ENCODE peak calls at places on chromosomes 7 and 10, in six cellular contexts. U is neuronal stem cell; P is astrocyte; J is aorta; I is effector memory CD4-positive, alpha-beta T cell; W is thoracic aorta. D is an unnamed sample. For H3K9me3, the result is how much of the 10 kb centered on the place peaks cover.

GRCh38 chr7:85065306-85065705 is 121.5 kb downstream of the SEMA3D start:
- DNase-seq in U (no peak), P (peak), J (no peak), I (no peak), W (no peak), D (no peak)

GRCh38 chr10:33240265-33240664 is 94.2 kb downstream of the NRP1 start:
- DNase-seq in U (no peak), P (no peak), J (no peak), I (no peak), W (no peak), D (no peak)

GRCh38 chr10:2279666-2280065 is 542.3 kb upstream of the ADARB2 start:
- DNase-seq in U (peak), P (no peak), J (no peak), I (no peak), W (no peak), D (no peak)

GRCh38 chr10:123381271-123381670 is 227.1 kb downstream of the BUB3 start:
- DNase-seq in U (no peak), P (peak), J (no peak), I (no peak), W (no peak), D (no peak)

GRCh38 chr7:138400400-138400886 is 59.6 kb upstream of the TRIM24 start:
- DNase-seq in U (no peak), P (no peak), J (no peak), I (no peak), W (no peak), D (no peak)

GRCh38 chr7:19455508-19456132 is 253.2 kb downstream of the POLR1F start:
- DNase-seq in U (no peak), P (no peak), J (peak), I (no peak), W (no peak), D (no peak)

GRCh38 chr7:27107391-27107900 is 5.0 kb upstream of the HOXA2 start:
- DNase-seq in U (no peak), P (peak), J (no peak), I (no peak), W (no peak), D (no peak)

GRCh38 chr7:3916146-3916545 is 615.1 kb downstream of the SDK1 start:
- DNase-seq in U (no peak), P (peak), J (no peak), I (no peak), W (no peak), D (no peak)

GRCh38 chr7:138000081-138000701 is 1.7 kb downstream of the CREB3L2 start:
- DNase-seq in U (peak), P (peak), J (peak), I (no peak), W (no peak), D (peak)

GRCh38 chr7:47609803-47610452 is 28.0 kb upstream of the TNS3 start:
- DNase-seq in U (no peak), P (peak), J (no peak), I (no peak), W (no peak), D (peak)

GRCh38 chr7:22156205-22156604 is 200.7 kb downstream of the RAPGEF5 start:
- DNase-seq in U (no peak), P (peak), J (no peak), I (no peak), W (no peak), D (no peak)

GRCh38 chr7:23863209-23863798 is 153.3 kb downstream of the STK31 start:
- DNase-seq in U (peak), P (peak), J (no peak), I (no peak), W (no peak), D (no peak)

GRCh38 chr7:99375070-99375807 is 709 bp downstream of the ARPC1B start:
- DNase-seq in U (no peak), P (peak), J (peak), I (peak), W (peak), D (peak)

GRCh38 chr10:86288695-86289576 is 77.7 kb downstream of the GRID1 start:
- DNase-seq in U (no peak), P (no peak), J (no peak), I (no peak), W (no peak), D (no peak)

GRCh38 chr10:79193694-79194382 is 125.1 kb downstream of the ZMIZ1 start:
- DNase-seq in U (no peak), P (no peak), J (no peak), I (no peak), W (no peak), D (no peak)

GRCh38 chr10:71582019-71582418 is 137.6 kb downstream of the C10orf105 start:
- DNase-seq in U (peak), P (no peak), J (no peak), I (no peak), W (no peak), D (no peak)

GRCh38 chr10:71582506-71582905 is 137.1 kb downstream of the C10orf105 start:
- DNase-seq in U (no peak), P (no peak), J (no peak), I (no peak), W (no peak), D (no peak)

GRCh38 chr10:71580926-71581325 is 138.7 kb downstream of the C10orf105 start:
- DNase-seq in U (no peak), P (no peak), J (no peak), I (no peak), W (no peak), D (no peak)

GRCh38 chr10:71580415-71580814 is 139.2 kb downstream of the C10orf105 start:
- DNase-seq in U (no peak), P (no peak), J (no peak), I (no peak), W (no peak), D (no peak)

GRCh38 chr10:71581376-71581775 is 138.2 kb downstream of the C10orf105 start:
- DNase-seq in U (no peak), P (no peak), J (no peak), I (no peak), W (no peak), D (no peak)
- H3K4me3 ChIP-seq in U (no peak), P (no peak), J (no peak), I (no peak), W (no peak), D (no peak)

GRCh38 chr7:121020652-121021051 is 32.1 kb downstream of the CPED1 start:
- DNase-seq in U (no peak), P (peak), J (no peak), I (no peak), W (no peak), D (no peak)

GRCh38 chr7:121021266-121021969 is 32.9 kb downstream of the CPED1 start:
- DNase-seq in U (no peak), P (no peak), J (no peak), I (no peak), W (no peak), D (no peak)

GRCh38 chr7:121020243-121020642 is 31.7 kb downstream of the CPED1 start:
- DNase-seq in U (no peak), P (peak), J (no peak), I (no peak), W (no peak), D (no peak)

GRCh38 chr7:121016976-121017375 is 28.5 kb downstream of the CPED1 start:
- DNase-seq in U (no peak), P (peak), J (no peak), I (no peak), W (no peak), D (no peak)

GRCh38 chr7:121019018-121019417 is 30.5 kb downstream of the CPED1 start:
- DNase-seq in U (no peak), P (peak), J (no peak), I (no peak), W (no peak), D (no peak)
- H3K27ac ChIP-seq in U (no peak), P (peak), J (no peak), I (no peak), W (peak), D (peak)

GRCh38 chr10:72045586-72045985 is 42.8 kb downstream of the SPOCK2 start:
- DNase-seq in U (no peak), P (peak), J (no peak), I (no peak), W (no peak), D (no peak)
- H3K9me3 ChIP-seq in U (under half), P (under half), J (under half), I (under half), W (under half), D (under half)

GRCh38 chr10:48468130-48468790 is 136.6 kb downstream of the ARHGAP22 start:
- DNase-seq in U (no peak), P (no peak), J (no peak), I (no peak), W (no peak), D (no peak)

GRCh38 chr10:48464871-48465736 is 139.8 kb downstream of the ARHGAP22 start:
- DNase-seq in U (no peak), P (no peak), J (peak), I (no peak), W (no peak), D (no peak)

GRCh38 chr10:48467669-48468068 is 137.2 kb downstream of the ARHGAP22 start:
- DNase-seq in U (no peak), P (no peak), J (no peak), I (no peak), W (no peak), D (no peak)

GRCh38 chr10:48465860-48466521 is 138.9 kb downstream of the ARHGAP22 start:
- DNase-seq in U (no peak), P (no peak), J (peak), I (no peak), W (no peak), D (no peak)

DNA sequence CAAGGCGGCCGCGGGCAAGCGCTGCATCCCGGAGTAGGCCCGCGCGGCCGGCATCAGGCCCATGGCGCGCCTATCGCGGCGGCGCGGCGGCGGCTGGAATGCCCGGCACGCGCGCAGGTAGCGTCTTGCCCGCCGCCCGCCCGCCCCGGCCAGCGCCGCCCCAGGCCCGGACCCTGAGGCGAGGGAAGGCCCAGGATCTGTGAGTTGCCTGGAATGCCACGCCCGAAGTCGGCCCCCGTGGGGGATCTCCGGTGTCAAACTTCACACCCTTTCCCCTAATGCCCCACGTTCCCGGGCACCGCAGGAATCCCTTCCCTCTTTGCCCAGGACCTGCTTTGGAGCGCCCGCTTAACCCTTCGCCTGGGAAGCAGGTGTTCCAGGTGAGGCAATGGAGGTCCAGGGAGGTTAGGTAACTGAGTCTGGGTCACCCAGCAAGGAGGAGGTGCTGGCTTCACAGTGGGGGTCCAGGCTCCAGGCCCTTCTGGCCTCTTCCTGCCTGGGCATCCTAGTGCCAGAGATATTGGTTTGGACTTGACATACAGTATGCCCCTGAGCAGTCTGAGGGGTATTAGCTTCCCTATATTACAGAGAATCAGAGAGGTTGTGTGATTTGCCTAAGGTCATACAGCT is 138.1 kb downstream of the ARHGAP22 start:
- DNase-seq in U (no peak), P (no peak), J (peak), I (no peak), W (no peak), D (no peak)
- H3K4me3 ChIP-seq in U (no peak), P (no peak), J (no peak), I (no peak), W (no peak), D (no peak)

GRCh38 chr7:151682831-151683614 is 163.3 kb upstream of the RHEB start:
- DNase-seq in U (no peak), P (no peak), J (peak), I (no peak), W (no peak), D (no peak)

GRCh38 chr7:151681726-151682125 is 162.0 kb upstream of the RHEB start:
- DNase-seq in U (no peak), P (no peak), J (no peak), I (no peak), W (no peak), D (no peak)

GRCh38 chr7:151686016-151686766 is 166.5 kb upstream of the RHEB start:
- DNase-seq in U (no peak), P (no peak), J (peak), I (no peak), W (no peak), D (no peak)

GRCh38 chr7:151684408-151685175 is 164.9 kb upstream of the RHEB start:
- DNase-seq in U (no peak), P (no peak), J (peak), I (no peak), W (no peak), D (no peak)

GRCh38 chr7:151683615-151684407 is 164.1 kb upstream of the RHEB start:
- DNase-seq in U (no peak), P (no peak), J (peak), I (no peak), W (no peak), D (no peak)
- H3K27ac ChIP-seq in U (no peak), P (no peak), J (no peak), I (no peak), W (no peak), D (no peak)

GRCh38 chr10:4652111-4653010 is 173.6 kb upstream of the AKR1E2 start:
- DNase-seq in U (no peak), P (no peak), J (no peak), I (no peak), W (no peak), D (no peak)

GRCh38 chr10:4656576-4657194 is 169.3 kb upstream of the AKR1E2 start:
- DNase-seq in U (peak), P (peak), J (no peak), I (peak), W (no peak), D (peak)

GRCh38 chr10:4653160-4653559 is 172.8 kb upstream of the AKR1E2 start:
- DNase-seq in U (no peak), P (no peak), J (no peak), I (no peak), W (no peak), D (no peak)

GRCh38 chr10:4654496-4654895 is 171.5 kb upstream of the AKR1E2 start:
- DNase-seq in U (no peak), P (no peak), J (no peak), I (no peak), W (no peak), D (no peak)

DNA sequence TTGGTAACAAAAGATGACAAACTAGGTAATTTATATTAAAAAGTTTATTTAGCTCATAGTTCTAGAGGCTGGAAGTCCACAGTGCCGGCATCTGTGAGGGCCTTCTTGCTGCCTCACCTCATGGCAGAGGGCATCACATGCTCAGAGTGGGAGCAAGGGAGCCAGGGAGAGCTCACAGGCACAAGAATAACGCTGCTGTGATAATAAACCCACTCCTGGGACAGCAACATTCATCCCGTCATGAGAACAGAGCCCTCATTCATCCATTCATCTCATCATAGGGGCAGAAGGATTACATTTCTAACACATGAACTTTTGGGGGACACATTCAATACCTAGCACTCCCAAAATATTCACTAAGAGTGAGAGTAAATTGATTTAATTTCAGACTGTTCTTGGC is 170.6 kb upstream of the AKR1E2 start:
- DNase-seq in U (no peak), P (no peak), J (no peak), I (no peak), W (no peak), D (no peak)
- H3K9me3 ChIP-seq in U (under half), P (under half), J (under half), I (under half), W (under half), D (under half)

DNA sequence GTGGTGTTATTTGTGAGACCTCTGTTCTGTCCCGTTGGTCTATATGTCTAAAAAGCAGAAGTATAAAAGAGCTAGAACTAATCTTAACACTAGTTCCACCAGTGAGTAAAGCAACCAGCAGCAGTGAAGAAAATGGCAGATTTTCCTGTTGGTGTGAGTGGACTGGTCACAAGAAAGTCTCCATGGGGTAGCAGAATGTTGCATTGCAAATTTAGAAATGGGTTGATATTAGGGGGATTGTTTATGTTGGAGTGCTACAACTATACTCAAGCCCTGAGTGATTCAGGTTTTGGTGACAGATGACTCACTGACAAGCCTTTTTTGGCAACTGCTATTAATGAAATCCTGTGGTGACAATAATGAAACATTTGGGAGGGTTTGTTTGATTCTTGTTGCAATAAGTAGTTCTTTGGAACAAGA is 5.6 kb downstream of the AVL9 start:
- DNase-seq in U (no peak), P (peak), J (no peak), I (no peak), W (no peak), D (no peak)
- H3K4me3 ChIP-seq in U (no peak), P (peak), J (no peak), I (no peak), W (peak), D (peak)

GRCh38 chr10:113071446-113071845 is 121.4 kb downstream of the TCF7L2 start:
- DNase-seq in U (no peak), P (peak), J (no peak), I (no peak), W (peak), D (peak)
- H3K27ac ChIP-seq in U (no peak), P (peak), J (no peak), I (no peak), W (peak), D (no peak)